ENCODE peak calls at places on chromosomes 4 and X, in four cellular contexts. I is epithelial cell of proximal tubule, B is ureter, K is hepatic stellate cell. Q is an unnamed sample.

GRCh38 chrX:153302796-153303195 is 18.8 kb downstream of the PNMA6F start:
- DNase-seq in I (no peak), B (no peak), K (no peak), Q (no peak)

GRCh38 chrX:20432048-20432447 is 165.3 kb upstream of the RPS6KA3 start:
- DNase-seq in I (no peak), B (no peak), K (no peak), Q (no peak)

GRCh38 chrX:155718964-155719586 is 106.3 kb upstream of the TMLHE start:
- DNase-seq in I (no peak), B (no peak), K (no peak), Q (no peak)

GRCh38 chr4:104395219-104395618 is 99.5 kb downstream of the CXXC4 start:
- DNase-seq in I (no peak), B (no peak), K (no peak), Q (no peak)

GRCh38 chr4:68576272-68577100 is at the start of gene UGT2B17:
- DNase-seq in I (no peak), B (no peak), K (no peak), Q (no peak)

GRCh38 chrX:130637591-130637990 is 235.8 kb downstream of the RBMX2 start:
- DNase-seq in I (no peak), B (no peak), K (no peak), Q (no peak)

GRCh38 chrX:16999275-16999674 is 52.8 kb downstream of the REPS2 start:
- DNase-seq in I (no peak), B (no peak), K (no peak), Q (no peak)

GRCh38 chr4:25129926-25130325 is 30.3 kb downstream of the SEPSECS start:
- DNase-seq in I (no peak), B (no peak), K (no peak), Q (no peak)

GRCh38 chr4:146439999-146440398 is 81.7 kb downstream of the SLC10A7 start:
- DNase-seq in I (peak; percentile 13), B (no peak), K (no peak), Q (no peak)

GRCh38 chr4:54840992-54841768 is 183.4 kb downstream of the KIT start:
- DNase-seq in I (no peak), B (no peak), K (no peak), Q (no peak)

GRCh38 chrX:48972214-48973164 is 845 bp upstream of the KCND1 start:
- DNase-seq in I (no peak), B (peak; percentile 52), K (peak; percentile 54), Q (no peak)